ENCODE peak calls at places on chromosomes 16 and 17, in eight cellular contexts. One of them, this sample, is unnamed.

GRCh38 chr16:69711115-69711740 is 15.1 kb downstream of the NQO1 start:
- DNase-seq in upper lobe of right lung: peak; percentile 64
- DNase-seq in bronchial epithelial cell: peak; percentile 98
- DNase-seq in AG04450: peak; percentile 56
- DNase-seq in endothelial cell: no peak
- DNase-seq in psoas muscle: no peak
- DNase-seq in neural progenitor cell: no peak
- DNase-seq in thoracic aorta: peak; percentile 65
- DNase-seq in this sample: no peak

GRCh38 chr16:66382171-66382965 is 15.9 kb downstream of the CDH5 start:
- DNase-seq in endothelial cell: peak; percentile 49
- DNase-seq in AG04450: peak; percentile 13
- DNase-seq in psoas muscle: no peak
- DNase-seq in neural progenitor cell: no peak
- DNase-seq in bronchial epithelial cell: peak; percentile 98
- DNase-seq in upper lobe of right lung: no peak
- DNase-seq in thoracic aorta: no peak
- DNase-seq in this sample: no peak

GRCh38 chr17:78903101-78903779 is at the start of gene CEP295NL:
- DNase-seq in endothelial cell: no peak
- DNase-seq in upper lobe of right lung: no peak
- DNase-seq in neural progenitor cell: peak; percentile 90
- DNase-seq in psoas muscle: no peak
- DNase-seq in AG04450: no peak
- DNase-seq in thoracic aorta: no peak
- DNase-seq in bronchial epithelial cell: no peak
- DNase-seq in this sample: peak; percentile 81

GRCh38 chr17:67139784-67140665 is 95.7 kb downstream of the CACNG1 start:
- DNase-seq in neural progenitor cell: peak; percentile 23
- DNase-seq in endothelial cell: no peak
- DNase-seq in thoracic aorta: no peak
- DNase-seq in bronchial epithelial cell: peak; percentile 37
- DNase-seq in upper lobe of right lung: no peak
- DNase-seq in AG04450: no peak
- DNase-seq in psoas muscle: no peak
- DNase-seq in this sample: no peak

GRCh38 chr16:84087461-84088151 is 29.1 kb downstream of the MBTPS1 start:
- DNase-seq in upper lobe of right lung: no peak
- DNase-seq in endothelial cell: no peak
- DNase-seq in AG04450: no peak
- DNase-seq in thoracic aorta: no peak
- DNase-seq in bronchial epithelial cell: no peak
- DNase-seq in psoas muscle: no peak
- DNase-seq in neural progenitor cell: no peak
- DNase-seq in this sample: no peak

GRCh38 chr17:43171761-43172487 is 910 bp downstream of the NBR1 start:
- DNase-seq in AG04450: peak; percentile 87
- DNase-seq in thoracic aorta: no peak
- DNase-seq in upper lobe of right lung: no peak
- DNase-seq in psoas muscle: no peak
- DNase-seq in bronchial epithelial cell: peak; percentile 93
- DNase-seq in neural progenitor cell: peak; percentile 8
- DNase-seq in endothelial cell: peak; percentile 20
- DNase-seq in this sample: no peak

GRCh38 chr17:76537288-76537577 is 276 bp downstream of the CYGB start:
- DNase-seq in bronchial epithelial cell: no peak
- DNase-seq in AG04450: no peak
- DNase-seq in upper lobe of right lung: peak; percentile 77
- DNase-seq in thoracic aorta: no peak
- DNase-seq in endothelial cell: no peak
- DNase-seq in neural progenitor cell: no peak
- DNase-seq in psoas muscle: peak; percentile 59
- DNase-seq in this sample: no peak

GRCh38 chr16:15041260-15042011 is 14.4 kb downstream of the NTAN1 start:
- DNase-seq in bronchial epithelial cell: no peak
- DNase-seq in AG04450: no peak
- DNase-seq in thoracic aorta: peak; percentile 55
- DNase-seq in neural progenitor cell: peak; percentile 29
- DNase-seq in upper lobe of right lung: peak; percentile 85
- DNase-seq in psoas muscle: peak; percentile 82
- DNase-seq in endothelial cell: no peak
- DNase-seq in this sample: peak; percentile 58

GRCh38 chr17:31778538-31778937 is 80.5 kb downstream of the COPRS start:
- DNase-seq in neural progenitor cell: no peak
- DNase-seq in endothelial cell: no peak
- DNase-seq in thoracic aorta: no peak
- DNase-seq in AG04450: no peak
- DNase-seq in upper lobe of right lung: no peak
- DNase-seq in psoas muscle: no peak
- DNase-seq in bronchial epithelial cell: no peak
- DNase-seq in this sample: no peak

GRCh38 chr16:87114832-87115231 is 202.4 kb downstream of the C16orf95 start:
- DNase-seq in thoracic aorta: no peak
- DNase-seq in upper lobe of right lung: no peak
- DNase-seq in endothelial cell: no peak
- DNase-seq in AG04450: no peak
- DNase-seq in psoas muscle: no peak
- DNase-seq in neural progenitor cell: no peak
- DNase-seq in bronchial epithelial cell: no peak
- DNase-seq in this sample: no peak

GRCh38 chr16:71672125-71672524 is 46.1 kb downstream of the MARVELD3 start:
- DNase-seq in psoas muscle: no peak
- DNase-seq in thoracic aorta: no peak
- DNase-seq in AG04450: no peak
- DNase-seq in endothelial cell: no peak
- DNase-seq in upper lobe of right lung: no peak
- DNase-seq in neural progenitor cell: peak; percentile 11
- DNase-seq in bronchial epithelial cell: no peak
- DNase-seq in this sample: no peak

GRCh38 chr16:81127051-81127450 is 30.9 kb upstream of the GCSH start:
- DNase-seq in AG04450: peak; percentile 41
- DNase-seq in upper lobe of right lung: no peak
- DNase-seq in psoas muscle: no peak
- DNase-seq in neural progenitor cell: no peak
- DNase-seq in thoracic aorta: no peak
- DNase-seq in bronchial epithelial cell: peak; percentile 94
- DNase-seq in endothelial cell: no peak
- DNase-seq in this sample: no peak

GRCh38 chr16:87635541-87636049 is 33.3 kb downstream of the JPH3 start:
- DNase-seq in neural progenitor cell: peak; percentile 73
- DNase-seq in endothelial cell: peak; percentile 42
- DNase-seq in psoas muscle: peak; percentile 62
- DNase-seq in AG04450: no peak
- DNase-seq in thoracic aorta: no peak
- DNase-seq in upper lobe of right lung: peak; percentile 80
- DNase-seq in bronchial epithelial cell: peak; percentile 21
- DNase-seq in this sample: peak; percentile 62

DNA sequence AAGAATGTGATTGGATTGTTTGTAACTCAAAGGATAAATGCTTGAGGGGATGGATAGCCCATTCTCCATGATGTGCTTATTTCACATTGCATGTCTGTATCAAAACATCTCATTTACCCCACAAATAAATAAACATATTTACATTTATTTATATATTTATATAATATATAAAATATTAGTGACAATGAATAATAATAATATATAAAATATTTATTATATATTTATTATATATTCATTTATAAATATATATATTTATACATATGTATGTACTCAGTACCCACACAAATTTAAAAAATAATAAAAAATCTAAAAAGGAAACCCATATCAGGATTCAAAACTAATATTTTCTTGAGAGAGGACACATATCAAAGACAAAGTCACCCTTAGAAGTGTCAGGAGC is 429.9 kb downstream of the KCNJ2 start:
- DNase-seq in endothelial cell: no peak
- DNase-seq in thoracic aorta: no peak
- DNase-seq in bronchial epithelial cell: no peak
- DNase-seq in AG04450: no peak
- DNase-seq in psoas muscle: no peak
- DNase-seq in neural progenitor cell: no peak
- DNase-seq in upper lobe of right lung: no peak
- DNase-seq in this sample: no peak
- TF ChIP-seq CTCF in endothelial cell: no peak
- TF ChIP-seq CTCF in thoracic aorta: no peak
- TF ChIP-seq CTCF in bronchial epithelial cell: no peak
- TF ChIP-seq CTCF in AG04450: no peak
- TF ChIP-seq CTCF in psoas muscle: no peak
- TF ChIP-seq CTCF in neural progenitor cell: no peak
- TF ChIP-seq CTCF in upper lobe of right lung: no peak
- TF ChIP-seq CTCF in this sample: no peak

GRCh38 chr17:9484789-9485188 is 90.8 kb downstream of the STX8 start:
- DNase-seq in neural progenitor cell: no peak
- DNase-seq in upper lobe of right lung: no peak
- DNase-seq in thoracic aorta: no peak
- DNase-seq in bronchial epithelial cell: peak; percentile 50
- DNase-seq in psoas muscle: no peak
- DNase-seq in AG04450: no peak
- DNase-seq in endothelial cell: no peak
- DNase-seq in this sample: no peak
- TF ChIP-seq CTCF in neural progenitor cell: no peak
- TF ChIP-seq CTCF in upper lobe of right lung: no peak
- TF ChIP-seq CTCF in thoracic aorta: no peak
- TF ChIP-seq CTCF in bronchial epithelial cell: no peak
- TF ChIP-seq CTCF in psoas muscle: no peak
- TF ChIP-seq CTCF in AG04450: no peak
- TF ChIP-seq CTCF in endothelial cell: no peak
- TF ChIP-seq CTCF in this sample: no peak

GRCh38 chr17:60971515-60972369 is 294.1 kb downstream of the BCAS3 start:
- DNase-seq in endothelial cell: peak; percentile 46
- DNase-seq in neural progenitor cell: peak; percentile 71
- DNase-seq in upper lobe of right lung: no peak
- DNase-seq in AG04450: peak; percentile 52
- DNase-seq in bronchial epithelial cell: peak; percentile 55
- DNase-seq in psoas muscle: no peak
- DNase-seq in thoracic aorta: no peak
- DNase-seq in this sample: peak; percentile 56
- TF ChIP-seq CTCF in endothelial cell: peak; percentile 57
- TF ChIP-seq CTCF in neural progenitor cell: peak; percentile 86
- TF ChIP-seq CTCF in upper lobe of right lung: peak; percentile 64
- TF ChIP-seq CTCF in AG04450: peak; percentile 79
- TF ChIP-seq CTCF in bronchial epithelial cell: peak; percentile 71
- TF ChIP-seq CTCF in psoas muscle: peak; percentile 48
- TF ChIP-seq CTCF in thoracic aorta: peak; percentile 41
- TF ChIP-seq CTCF in this sample: peak; percentile 74

GRCh38 chr17:17567114-17567513 is 24.4 kb downstream of the PEMT start:
- DNase-seq in bronchial epithelial cell: no peak
- DNase-seq in AG04450: no peak
- DNase-seq in thoracic aorta: no peak
- DNase-seq in neural progenitor cell: no peak
- DNase-seq in upper lobe of right lung: no peak
- DNase-seq in psoas muscle: peak; percentile 54
- DNase-seq in endothelial cell: no peak
- DNase-seq in this sample: no peak

GRCh38 chr17:17569691-17570090 is 21.8 kb downstream of the PEMT start:
- DNase-seq in endothelial cell: no peak
- DNase-seq in thoracic aorta: no peak
- DNase-seq in upper lobe of right lung: no peak
- DNase-seq in neural progenitor cell: no peak
- DNase-seq in psoas muscle: no peak
- DNase-seq in AG04450: no peak
- DNase-seq in bronchial epithelial cell: no peak
- DNase-seq in this sample: no peak

GRCh38 chr17:17570207-17570797 is 21.2 kb downstream of the PEMT start:
- DNase-seq in psoas muscle: peak; percentile 53
- DNase-seq in thoracic aorta: no peak
- DNase-seq in endothelial cell: peak; percentile 49
- DNase-seq in bronchial epithelial cell: no peak
- DNase-seq in AG04450: no peak
- DNase-seq in upper lobe of right lung: no peak
- DNase-seq in neural progenitor cell: peak; percentile 72
- DNase-seq in this sample: peak; percentile 74

GRCh38 chr17:17567631-17568030 is 23.9 kb downstream of the PEMT start:
- DNase-seq in thoracic aorta: peak; percentile 37
- DNase-seq in endothelial cell: no peak
- DNase-seq in psoas muscle: peak; percentile 79
- DNase-seq in AG04450: no peak
- DNase-seq in upper lobe of right lung: no peak
- DNase-seq in neural progenitor cell: no peak
- DNase-seq in bronchial epithelial cell: no peak
- DNase-seq in this sample: no peak

GRCh38 chr17:17568772-17569195 is 22.7 kb downstream of the PEMT start:
- DNase-seq in neural progenitor cell: peak; percentile 83
- DNase-seq in AG04450: no peak
- DNase-seq in upper lobe of right lung: peak; percentile 92
- DNase-seq in psoas muscle: peak; percentile 74
- DNase-seq in thoracic aorta: no peak
- DNase-seq in bronchial epithelial cell: peak; percentile 38
- DNase-seq in endothelial cell: peak; percentile 89
- DNase-seq in this sample: peak; percentile 85
- TF ChIP-seq CTCF in neural progenitor cell: peak; percentile 83
- TF ChIP-seq CTCF in AG04450: peak; percentile 82
- TF ChIP-seq CTCF in upper lobe of right lung: peak; percentile 70
- TF ChIP-seq CTCF in psoas muscle: peak; percentile 76
- TF ChIP-seq CTCF in thoracic aorta: peak; percentile 70
- TF ChIP-seq CTCF in bronchial epithelial cell: peak; percentile 89
- TF ChIP-seq CTCF in endothelial cell: peak; percentile 76
- TF ChIP-seq CTCF in this sample: peak; percentile 81